ENCODE peak calls at places on chromosome 22, in six cellular contexts. One of them, this sample, is unnamed.

GRCh38 chr22:23816552-23816976 is 22.2 kb downstream of the DERL3 start:
- DNase-seq in cardiac muscle cell: no peak
- DNase-seq in WTC11: no peak
- DNase-seq in choroid plexus epithelial cell: no peak
- DNase-seq in CD4-positive, alpha-beta T cell: no peak
- DNase-seq in astrocyte of the cerebellum: no peak
- DNase-seq in this sample: no peak

GRCh38 chr22:30434775-30435315 is 9.3 kb downstream of the MTFP1 start:
- DNase-seq in cardiac muscle cell: no peak
- DNase-seq in WTC11: no peak
- DNase-seq in choroid plexus epithelial cell: peak; percentile 17
- DNase-seq in CD4-positive, alpha-beta T cell: no peak
- DNase-seq in astrocyte of the cerebellum: no peak
- DNase-seq in this sample: no peak

GRCh38 chr22:25651332-25651731 is 86.9 kb downstream of the GRK3 start:
- DNase-seq in cardiac muscle cell: no peak
- DNase-seq in WTC11: no peak
- DNase-seq in choroid plexus epithelial cell: no peak
- DNase-seq in CD4-positive, alpha-beta T cell: no peak
- DNase-seq in astrocyte of the cerebellum: no peak
- DNase-seq in this sample: no peak

GRCh38 chr22:30933457-30933856 is 35.1 kb downstream of the MORC2 start:
- DNase-seq in cardiac muscle cell: no peak
- DNase-seq in WTC11: no peak
- DNase-seq in choroid plexus epithelial cell: no peak
- DNase-seq in CD4-positive, alpha-beta T cell: no peak
- DNase-seq in astrocyte of the cerebellum: no peak
- DNase-seq in this sample: no peak

GRCh38 chr22:42419328-42419881 is 12.8 kb downstream of the NFAM1 start:
- DNase-seq in cardiac muscle cell: no peak
- DNase-seq in WTC11: no peak
- DNase-seq in choroid plexus epithelial cell: no peak
- DNase-seq in CD4-positive, alpha-beta T cell: no peak
- DNase-seq in astrocyte of the cerebellum: no peak
- DNase-seq in this sample: no peak

GRCh38 chr22:38696606-38697005 is 4.1 kb downstream of the JOSD1 start:
- DNase-seq in cardiac muscle cell: peak; percentile 83
- DNase-seq in WTC11: no peak
- DNase-seq in choroid plexus epithelial cell: peak; percentile 87
- DNase-seq in CD4-positive, alpha-beta T cell: no peak
- DNase-seq in astrocyte of the cerebellum: peak; percentile 57
- DNase-seq in this sample: no peak

GRCh38 chr22:42697542-42698013 is 23.1 kb downstream of the A4GALT start:
- DNase-seq in cardiac muscle cell: peak; percentile 83
- DNase-seq in WTC11: no peak
- DNase-seq in choroid plexus epithelial cell: peak; percentile 66
- DNase-seq in CD4-positive, alpha-beta T cell: no peak
- DNase-seq in astrocyte of the cerebellum: no peak
- DNase-seq in this sample: no peak

GRCh38 chr22:32123657-32124056 is 35.4 kb downstream of the C22orf42 start:
- DNase-seq in cardiac muscle cell: no peak
- DNase-seq in WTC11: peak; percentile 69
- DNase-seq in choroid plexus epithelial cell: no peak
- DNase-seq in CD4-positive, alpha-beta T cell: no peak
- DNase-seq in astrocyte of the cerebellum: no peak
- DNase-seq in this sample: no peak

GRCh38 chr22:35972559-35972958 is 56.1 kb downstream of the RBFOX2 start:
- DNase-seq in cardiac muscle cell: no peak
- DNase-seq in WTC11: no peak
- DNase-seq in choroid plexus epithelial cell: no peak
- DNase-seq in CD4-positive, alpha-beta T cell: no peak
- DNase-seq in astrocyte of the cerebellum: no peak
- DNase-seq in this sample: no peak
- TF ChIP-seq CTCF in cardiac muscle cell: no peak
- TF ChIP-seq CTCF in WTC11: no peak
- TF ChIP-seq CTCF in choroid plexus epithelial cell: no peak
- TF ChIP-seq CTCF in CD4-positive, alpha-beta T cell: no peak
- TF ChIP-seq CTCF in astrocyte of the cerebellum: no peak
- TF ChIP-seq CTCF in this sample: no peak

GRCh38 chr22:22030493-22031182 is 48.1 kb upstream of the TOP3B start:
- DNase-seq in cardiac muscle cell: peak; percentile 30
- DNase-seq in WTC11: peak; percentile 51
- DNase-seq in choroid plexus epithelial cell: peak; percentile 65
- DNase-seq in CD4-positive, alpha-beta T cell: no peak
- DNase-seq in astrocyte of the cerebellum: no peak
- DNase-seq in this sample: peak; percentile 33
- TF ChIP-seq CTCF in cardiac muscle cell: peak; percentile 37
- TF ChIP-seq CTCF in WTC11: no peak
- TF ChIP-seq CTCF in choroid plexus epithelial cell: peak; percentile 75
- TF ChIP-seq CTCF in CD4-positive, alpha-beta T cell: no peak
- TF ChIP-seq CTCF in astrocyte of the cerebellum: peak; percentile 4
- TF ChIP-seq CTCF in this sample: no peak

DNA sequence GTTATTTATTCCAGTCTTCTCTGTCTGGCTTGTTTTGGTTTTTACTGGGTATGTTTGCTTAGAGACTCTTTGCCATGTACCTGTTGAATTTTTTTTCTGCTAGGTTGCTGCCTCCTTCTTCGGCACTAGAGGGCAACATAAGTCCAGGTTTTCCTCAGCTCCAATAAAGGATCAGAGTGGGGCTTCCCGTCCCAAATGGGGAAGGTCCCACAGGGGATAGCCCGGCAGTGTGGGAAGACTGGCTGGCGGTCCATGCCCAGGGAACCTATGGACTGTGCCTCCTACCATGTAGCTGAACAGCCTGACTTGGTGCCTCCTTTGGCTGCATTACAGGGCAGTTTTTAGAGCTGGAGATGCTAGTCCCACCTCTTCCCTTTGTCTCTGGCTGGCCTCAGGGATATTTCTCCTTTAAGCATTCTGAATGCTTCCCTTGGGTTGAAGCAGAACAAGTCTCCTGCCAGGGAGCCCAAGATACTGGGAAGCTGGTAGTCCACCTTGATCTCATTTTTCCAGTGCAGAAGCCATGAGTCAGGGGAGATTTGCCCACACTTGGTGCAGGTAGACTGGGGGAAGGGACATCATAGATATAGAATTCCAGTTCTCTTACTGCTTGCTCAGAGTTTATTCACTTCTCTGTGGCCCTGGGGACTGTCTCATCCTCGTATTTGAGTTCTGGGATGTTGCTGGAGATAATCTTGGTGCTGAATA is 60.2 kb downstream of the BRD1 start:
- DNase-seq in cardiac muscle cell: peak; percentile 63
- DNase-seq in WTC11: peak; percentile 66
- DNase-seq in choroid plexus epithelial cell: peak; percentile 76
- DNase-seq in CD4-positive, alpha-beta T cell: peak; percentile 34
- DNase-seq in astrocyte of the cerebellum: peak; percentile 6
- DNase-seq in this sample: peak; percentile 72
- TF ChIP-seq CTCF in cardiac muscle cell: peak; percentile 77
- TF ChIP-seq CTCF in WTC11: peak; percentile 64
- TF ChIP-seq CTCF in choroid plexus epithelial cell: peak; percentile 85
- TF ChIP-seq CTCF in CD4-positive, alpha-beta T cell: peak; percentile 82
- TF ChIP-seq CTCF in astrocyte of the cerebellum: peak; percentile 63
- TF ChIP-seq CTCF in this sample: peak; percentile 62

GRCh38 chr22:22673099-22673498 is 28.7 kb downstream of the GGTLC2 start:
- DNase-seq in cardiac muscle cell: no peak
- DNase-seq in WTC11: no peak
- DNase-seq in choroid plexus epithelial cell: no peak
- DNase-seq in CD4-positive, alpha-beta T cell: no peak
- DNase-seq in astrocyte of the cerebellum: no peak
- DNase-seq in this sample: no peak
- TF ChIP-seq CTCF in cardiac muscle cell: no peak
- TF ChIP-seq CTCF in WTC11: no peak
- TF ChIP-seq CTCF in choroid plexus epithelial cell: no peak
- TF ChIP-seq CTCF in CD4-positive, alpha-beta T cell: no peak
- TF ChIP-seq CTCF in astrocyte of the cerebellum: no peak
- TF ChIP-seq CTCF in this sample: no peak

DNA sequence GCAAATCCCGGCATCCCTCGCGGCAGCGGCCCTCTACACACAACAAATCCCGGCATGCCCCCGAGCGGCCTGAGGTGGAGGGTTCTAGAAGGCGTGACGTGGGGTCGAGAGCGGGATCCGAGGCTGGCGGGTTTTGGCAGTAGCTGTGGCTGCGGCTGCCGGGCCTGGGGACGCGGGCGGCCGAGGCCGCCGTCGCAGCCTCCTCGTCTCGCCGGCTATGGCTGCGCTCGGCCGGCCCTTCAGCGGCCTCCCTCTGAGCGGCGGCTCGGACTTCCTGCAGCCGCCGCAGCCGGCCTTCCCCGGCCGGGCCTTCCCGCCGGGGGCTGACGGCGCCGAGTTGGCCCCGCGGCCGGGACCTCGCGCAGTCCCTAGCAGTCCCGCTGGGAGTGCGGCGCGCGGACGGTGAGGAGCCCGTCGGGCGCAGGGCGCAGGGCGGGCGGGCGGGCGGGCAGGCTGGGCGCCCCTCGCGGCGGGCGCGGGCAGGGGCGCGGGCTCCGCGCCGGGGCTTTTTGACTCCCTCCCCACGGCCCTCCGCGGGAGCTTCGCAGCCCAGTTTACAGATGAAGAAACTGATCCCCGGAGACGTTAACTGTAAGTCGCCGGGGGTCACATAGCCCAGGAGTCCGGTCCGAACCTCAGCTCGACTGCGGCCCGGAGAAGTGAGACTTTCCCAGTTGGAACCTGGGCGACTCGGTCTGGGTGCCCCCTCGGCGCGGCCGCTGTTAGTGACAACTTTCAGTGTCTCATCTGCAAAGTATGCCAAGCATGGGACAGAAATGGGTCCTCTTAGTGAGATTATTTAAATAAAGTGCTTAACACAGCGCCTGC is at the start of gene CCDC117:
- DNase-seq in cardiac muscle cell: peak; percentile 98
- DNase-seq in WTC11: peak; percentile 94
- DNase-seq in choroid plexus epithelial cell: peak; percentile 97
- DNase-seq in CD4-positive, alpha-beta T cell: peak; percentile 92
- DNase-seq in astrocyte of the cerebellum: peak; percentile 91
- DNase-seq in this sample: peak; percentile 95
- TF ChIP-seq CTCF in cardiac muscle cell: peak; percentile 10
- TF ChIP-seq CTCF in WTC11: no peak
- TF ChIP-seq CTCF in choroid plexus epithelial cell: no peak
- TF ChIP-seq CTCF in CD4-positive, alpha-beta T cell: no peak
- TF ChIP-seq CTCF in astrocyte of the cerebellum: peak; percentile 10
- TF ChIP-seq CTCF in this sample: peak; percentile 23

GRCh38 chr22:50550395-50550794 is 4.7 kb downstream of the KLHDC7B start:
- DNase-seq in cardiac muscle cell: no peak
- DNase-seq in WTC11: no peak
- DNase-seq in choroid plexus epithelial cell: no peak
- DNase-seq in CD4-positive, alpha-beta T cell: no peak
- DNase-seq in astrocyte of the cerebellum: no peak
- DNase-seq in this sample: no peak

GRCh38 chr22:50547231-50547851 is 1.6 kb downstream of the KLHDC7B start:
- DNase-seq in cardiac muscle cell: no peak
- DNase-seq in WTC11: no peak
- DNase-seq in choroid plexus epithelial cell: no peak
- DNase-seq in CD4-positive, alpha-beta T cell: no peak
- DNase-seq in astrocyte of the cerebellum: no peak
- DNase-seq in this sample: no peak

GRCh38 chr22:50546326-50547230 is 879 bp downstream of the KLHDC7B start:
- DNase-seq in cardiac muscle cell: no peak
- DNase-seq in WTC11: no peak
- DNase-seq in choroid plexus epithelial cell: no peak
- DNase-seq in CD4-positive, alpha-beta T cell: no peak
- DNase-seq in astrocyte of the cerebellum: no peak
- DNase-seq in this sample: no peak

GRCh38 chr22:50548913-50549790 is 3.5 kb downstream of the KLHDC7B start:
- DNase-seq in cardiac muscle cell: no peak
- DNase-seq in WTC11: no peak
- DNase-seq in choroid plexus epithelial cell: no peak
- DNase-seq in CD4-positive, alpha-beta T cell: no peak
- DNase-seq in astrocyte of the cerebellum: no peak
- DNase-seq in this sample: no peak

GRCh38 chr22:50548046-50548912 is 2.6 kb downstream of the KLHDC7B start:
- DNase-seq in cardiac muscle cell: no peak
- DNase-seq in WTC11: no peak
- DNase-seq in choroid plexus epithelial cell: no peak
- DNase-seq in CD4-positive, alpha-beta T cell: peak; percentile 72
- DNase-seq in astrocyte of the cerebellum: no peak
- DNase-seq in this sample: peak; percentile 40
- TF ChIP-seq CTCF in cardiac muscle cell: peak; percentile 9
- TF ChIP-seq CTCF in WTC11: no peak
- TF ChIP-seq CTCF in choroid plexus epithelial cell: no peak
- TF ChIP-seq CTCF in CD4-positive, alpha-beta T cell: no peak
- TF ChIP-seq CTCF in astrocyte of the cerebellum: no peak
- TF ChIP-seq CTCF in this sample: no peak

This sample was measured in glutamatergic neuron.